ENCODE peak calls at places on chromosomes 16 and 17, in five cellular contexts. One of them, this sample, is unnamed.

GRCh38 chr17:41413353-41413752 is 11.0 kb downstream of the KRT37 start:
- DNase-seq in tibial nerve: no peak
- DNase-seq in endothelial cell of umbilical vein: no peak
- DNase-seq in gastrocnemius medialis: no peak
- DNase-seq in A549: no peak
- DNase-seq in this sample: no peak

GRCh38 chr16:10619271-10619849 is 39.0 kb upstream of the EMP2 start:
- DNase-seq in tibial nerve: no peak
- DNase-seq in endothelial cell of umbilical vein: no peak
- DNase-seq in gastrocnemius medialis: no peak
- DNase-seq in A549: no peak
- DNase-seq in this sample: peak; percentile 59

GRCh38 chr16:83744521-83744981 is 63.2 kb upstream of the HSBP1 start:
- DNase-seq in tibial nerve: peak; percentile 16
- DNase-seq in endothelial cell of umbilical vein: no peak
- DNase-seq in gastrocnemius medialis: peak; percentile 21
- DNase-seq in A549: no peak
- DNase-seq in this sample: peak; percentile 51

GRCh38 chr16:14462811-14463210 is 167.2 kb downstream of the PARN start:
- DNase-seq in tibial nerve: no peak
- DNase-seq in endothelial cell of umbilical vein: peak; percentile 40
- DNase-seq in gastrocnemius medialis: no peak
- DNase-seq in A549: no peak
- DNase-seq in this sample: no peak

GRCh38 chr17:50596191-50597037 is 35.9 kb downstream of the CACNA1G start:
- DNase-seq in tibial nerve: no peak
- DNase-seq in endothelial cell of umbilical vein: no peak
- DNase-seq in gastrocnemius medialis: no peak
- DNase-seq in A549: no peak
- DNase-seq in this sample: no peak

GRCh38 chr16:83348991-83349390 is 458.8 kb upstream of the HSBP1 start:
- DNase-seq in tibial nerve: no peak
- DNase-seq in endothelial cell of umbilical vein: no peak
- DNase-seq in gastrocnemius medialis: no peak
- DNase-seq in A549: no peak
- DNase-seq in this sample: no peak

GRCh38 chr17:39165178-39165843 is 650 bp downstream of the ARL5C start:
- DNase-seq in tibial nerve: no peak
- DNase-seq in endothelial cell of umbilical vein: no peak
- DNase-seq in gastrocnemius medialis: no peak
- DNase-seq in A549: no peak
- DNase-seq in this sample: peak; percentile 65

GRCh38 chr16:35134471-35134870 is 1675.1 kb downstream of the TP53TG3F start:
- DNase-seq in tibial nerve: no peak
- DNase-seq in endothelial cell of umbilical vein: no peak
- DNase-seq in gastrocnemius medialis: no peak
- DNase-seq in A549: no peak
- DNase-seq in this sample: no peak

GRCh38 chr17:74101527-74101926 is 102.0 kb upstream of the RPL38 start:
- DNase-seq in tibial nerve: no peak
- DNase-seq in endothelial cell of umbilical vein: no peak
- DNase-seq in gastrocnemius medialis: no peak
- DNase-seq in A549: no peak
- DNase-seq in this sample: no peak

GRCh38 chr16:53098526-53099317 is 43.9 kb downstream of the CHD9 start:
- DNase-seq in tibial nerve: peak; percentile 74
- DNase-seq in endothelial cell of umbilical vein: peak; percentile 95
- DNase-seq in gastrocnemius medialis: peak; percentile 97
- DNase-seq in A549: peak; percentile 32
- DNase-seq in this sample: peak; percentile 91

GRCh38 chr17:19345486-19346350 is 16.8 kb downstream of the B9D1 start:
- DNase-seq in tibial nerve: no peak
- DNase-seq in endothelial cell of umbilical vein: no peak
- DNase-seq in gastrocnemius medialis: no peak
- DNase-seq in A549: no peak
- DNase-seq in this sample: no peak

GRCh38 chr17:28008526-28008925 is 34.0 kb upstream of the NLK start:
- DNase-seq in tibial nerve: peak; percentile 5
- DNase-seq in endothelial cell of umbilical vein: peak; percentile 66
- DNase-seq in gastrocnemius medialis: no peak
- DNase-seq in A549: peak; percentile 21
- DNase-seq in this sample: peak; percentile 48

GRCh38 chr17:47894498-47895253 is 1.4 kb upstream of the SP2 start:
- DNase-seq in tibial nerve: no peak
- DNase-seq in endothelial cell of umbilical vein: no peak
- DNase-seq in gastrocnemius medialis: no peak
- DNase-seq in A549: no peak
- DNase-seq in this sample: no peak

DNA sequence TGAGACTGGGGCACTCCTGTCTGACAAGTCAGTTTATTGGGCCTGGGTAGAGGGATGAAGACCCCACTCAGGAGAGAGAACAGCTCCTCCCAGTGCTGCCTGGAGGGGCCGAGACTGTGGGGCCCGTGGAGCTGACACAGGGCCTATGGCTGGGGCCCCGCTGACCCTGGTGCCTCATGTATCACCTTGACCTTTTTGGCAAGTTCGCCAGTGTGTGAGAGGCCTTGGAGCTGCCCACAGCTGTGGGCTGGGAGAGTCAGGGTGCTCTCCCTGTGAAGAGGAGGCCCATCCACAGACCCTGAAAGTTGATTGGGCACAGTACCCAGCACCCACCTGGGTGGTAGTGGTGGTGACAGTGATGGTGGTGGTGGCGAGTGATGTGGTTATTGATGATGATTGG is 28.9 kb downstream of the BAHCC1 start:
- DNase-seq in tibial nerve: no peak
- DNase-seq in endothelial cell of umbilical vein: no peak
- DNase-seq in gastrocnemius medialis: no peak
- DNase-seq in A549: no peak
- DNase-seq in this sample: no peak
- H3K4me1 ChIP-seq in tibial nerve: peaks cover 78% of the 10 kb centered on the region
- H3K4me1 ChIP-seq in endothelial cell of umbilical vein: peaks cover 26% of the 10 kb centered on the region
- H3K4me1 ChIP-seq in gastrocnemius medialis: peaks cover 68% of the 10 kb centered on the region
- H3K4me1 ChIP-seq in A549: peaks cover 71% of the 10 kb centered on the region
- H3K4me1 ChIP-seq in this sample: peaks cover 76% of the 10 kb centered on the region

GRCh38 chr16:88698694-88699045 is 7.5 kb downstream of the RNF166 start:
- DNase-seq in tibial nerve: no peak
- DNase-seq in endothelial cell of umbilical vein: no peak
- DNase-seq in gastrocnemius medialis: no peak
- DNase-seq in A549: no peak
- DNase-seq in this sample: no peak

GRCh38 chr16:88696441-88696840 is 9.8 kb downstream of the RNF166 start:
- DNase-seq in tibial nerve: no peak
- DNase-seq in endothelial cell of umbilical vein: no peak
- DNase-seq in gastrocnemius medialis: no peak
- DNase-seq in A549: no peak
- DNase-seq in this sample: no peak

GRCh38 chr16:88697116-88697830 is 8.9 kb downstream of the RNF166 start:
- DNase-seq in tibial nerve: no peak
- DNase-seq in endothelial cell of umbilical vein: no peak
- DNase-seq in gastrocnemius medialis: no peak
- DNase-seq in A549: no peak
- DNase-seq in this sample: no peak

GRCh38 chr16:88699180-88699579 is 7.0 kb downstream of the RNF166 start:
- DNase-seq in tibial nerve: no peak
- DNase-seq in endothelial cell of umbilical vein: no peak
- DNase-seq in gastrocnemius medialis: no peak
- DNase-seq in A549: no peak
- DNase-seq in this sample: no peak

DNA sequence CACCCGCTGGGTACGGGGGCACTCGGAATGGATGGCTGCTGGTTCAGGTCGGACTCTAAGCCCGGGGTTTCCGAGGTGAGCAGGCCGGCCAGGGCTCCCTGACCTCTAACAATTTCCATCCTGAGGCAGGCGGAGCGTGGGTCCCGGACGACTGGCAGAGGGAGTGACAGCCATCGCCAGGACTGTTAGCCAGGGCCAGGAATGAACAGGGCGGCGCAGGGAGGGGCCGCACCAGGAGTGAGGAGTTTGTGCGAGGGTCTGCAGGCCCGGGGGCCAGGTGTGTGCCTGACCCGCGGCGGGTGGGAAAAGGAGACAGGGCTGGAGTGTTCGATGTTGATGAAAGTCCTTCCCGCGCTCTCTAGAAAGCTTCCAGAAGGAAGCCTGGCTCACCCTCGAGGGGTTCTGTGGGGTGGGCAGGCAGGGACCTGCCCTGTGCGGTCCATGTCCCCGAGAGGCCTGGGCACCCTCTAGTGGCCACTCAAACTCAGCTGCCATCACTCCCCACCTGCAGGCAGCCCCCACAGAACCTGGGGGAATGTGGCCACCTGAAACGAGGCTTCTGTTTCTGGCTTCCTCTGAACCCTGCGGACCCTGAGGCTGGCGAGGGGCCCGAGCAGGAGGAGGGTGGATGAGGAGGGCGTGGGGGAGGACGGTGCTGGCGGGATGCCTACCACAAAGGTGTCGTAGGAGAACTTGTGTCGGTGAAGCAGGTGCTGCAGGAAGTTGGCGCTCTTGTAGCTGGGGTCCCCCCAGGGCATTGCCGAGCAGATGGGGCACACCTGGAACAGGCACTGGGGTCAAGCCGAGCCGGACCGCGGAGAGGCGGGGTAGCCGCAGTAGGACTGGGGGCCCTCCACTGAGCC is 8.1 kb downstream of the RNF166 start:
- DNase-seq in tibial nerve: no peak
- DNase-seq in endothelial cell of umbilical vein: no peak
- DNase-seq in gastrocnemius medialis: no peak
- DNase-seq in A549: no peak
- DNase-seq in this sample: no peak
- TF ChIP-seq CTCF in tibial nerve: no peak
- TF ChIP-seq CTCF in endothelial cell of umbilical vein: peak; percentile 34
- TF ChIP-seq CTCF in gastrocnemius medialis: peak; percentile 20
- TF ChIP-seq CTCF in A549: peak; percentile 37
- TF ChIP-seq CTCF in this sample: no peak

GRCh38 chr16:89502319-89502843 is 5.8 kb upstream of the SPG7 start:
- DNase-seq in tibial nerve: no peak
- DNase-seq in endothelial cell of umbilical vein: peak; percentile 30
- DNase-seq in gastrocnemius medialis: no peak
- DNase-seq in A549: peak; percentile 85
- DNase-seq in this sample: no peak
- TF ChIP-seq POLR2A in tibial nerve: no peak
- TF ChIP-seq POLR2A in endothelial cell of umbilical vein: no peak
- TF ChIP-seq POLR2A in gastrocnemius medialis: no peak
- TF ChIP-seq POLR2A in A549: no peak
- TF ChIP-seq POLR2A in this sample: no peak

DNA sequence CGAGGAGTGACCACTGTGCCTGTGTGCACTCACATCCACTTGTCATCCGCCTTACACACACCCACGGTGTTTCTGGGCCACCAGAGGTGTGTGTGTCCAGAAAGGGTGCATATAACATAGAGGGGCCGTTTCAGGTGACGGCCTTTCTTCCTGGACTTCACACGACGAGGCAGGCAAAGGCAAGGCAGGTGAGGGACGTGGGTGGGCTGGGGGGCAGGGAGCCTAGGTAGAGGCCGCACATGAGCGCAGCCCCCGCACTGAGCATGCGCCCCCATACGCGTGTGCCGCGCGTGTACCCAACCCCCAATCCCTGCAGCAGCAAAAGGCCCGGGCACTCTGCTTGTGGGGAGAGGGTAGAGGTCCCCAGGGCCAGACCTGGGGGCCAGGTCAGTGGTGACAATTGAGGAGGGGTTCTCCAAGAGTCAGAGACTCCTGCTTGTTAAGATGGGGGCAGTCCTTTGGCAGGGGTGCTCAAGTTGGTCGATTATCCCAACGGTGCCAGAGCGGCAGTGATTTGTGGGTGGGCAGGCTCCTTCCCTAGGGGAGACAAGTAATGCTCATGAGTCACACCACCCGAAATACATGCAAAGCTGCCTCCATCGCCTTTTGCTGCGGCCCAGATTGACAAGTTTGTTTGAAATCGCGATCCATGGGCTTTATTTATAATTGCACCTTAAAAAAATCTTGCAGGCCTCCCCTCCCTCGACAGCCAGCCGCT is 972 bp upstream of the GIT1 start:
- DNase-seq in tibial nerve: no peak
- DNase-seq in endothelial cell of umbilical vein: no peak
- DNase-seq in gastrocnemius medialis: no peak
- DNase-seq in A549: peak; percentile 56
- DNase-seq in this sample: peak; percentile 52
- H3K4me1 ChIP-seq in tibial nerve: peaks cover 84% of the 10 kb centered on the region
- H3K4me1 ChIP-seq in endothelial cell of umbilical vein: peaks cover 70% of the 10 kb centered on the region
- H3K4me1 ChIP-seq in gastrocnemius medialis: peaks cover 63% of the 10 kb centered on the region
- H3K4me1 ChIP-seq in A549: peaks cover 57% of the 10 kb centered on the region
- H3K4me1 ChIP-seq in this sample: peaks cover 67% of the 10 kb centered on the region

GRCh38 chr17:81397314-81398169 is 2.3 kb downstream of the BAHCC1 start:
- DNase-seq in tibial nerve: no peak
- DNase-seq in endothelial cell of umbilical vein: peak; percentile 65
- DNase-seq in gastrocnemius medialis: no peak
- DNase-seq in A549: peak; percentile 79
- DNase-seq in this sample: no peak
- TF ChIP-seq CTCF in tibial nerve: no peak
- TF ChIP-seq CTCF in endothelial cell of umbilical vein: peak; percentile 31
- TF ChIP-seq CTCF in gastrocnemius medialis: peak; percentile 30
- TF ChIP-seq CTCF in A549: no peak
- TF ChIP-seq CTCF in this sample: no peak

GRCh38 chr16:88631920-88632586 is 6.3 kb upstream of the IL17C start:
- DNase-seq in tibial nerve: no peak
- DNase-seq in endothelial cell of umbilical vein: no peak
- DNase-seq in gastrocnemius medialis: no peak
- DNase-seq in A549: no peak
- DNase-seq in this sample: no peak
- TF ChIP-seq POLR2A in tibial nerve: no peak
- TF ChIP-seq POLR2A in endothelial cell of umbilical vein: no peak
- TF ChIP-seq POLR2A in gastrocnemius medialis: no peak
- TF ChIP-seq POLR2A in A549: no peak
- TF ChIP-seq POLR2A in this sample: no peak

DNA sequence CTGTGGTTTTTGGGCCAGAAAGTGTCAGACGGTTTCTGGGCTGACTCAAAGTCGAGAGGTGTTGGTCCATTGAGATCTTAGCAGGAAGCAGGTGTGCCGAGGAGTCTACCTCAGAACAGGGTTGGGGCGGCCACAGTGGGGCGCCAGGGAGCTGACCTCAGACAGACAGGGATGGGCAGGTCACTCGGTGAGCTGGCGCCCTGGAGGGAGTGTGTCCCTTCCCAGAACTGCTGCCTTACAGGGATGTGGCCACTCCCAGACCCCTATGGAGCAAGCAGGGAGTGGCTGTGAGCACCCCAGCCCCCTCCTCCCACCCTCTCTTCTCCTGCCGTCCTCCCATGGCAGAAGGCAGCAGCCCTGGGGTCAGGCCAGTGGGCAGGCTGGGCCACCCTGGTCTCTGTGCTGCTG is 14.0 kb upstream of the DPEP1 start:
- DNase-seq in tibial nerve: no peak
- DNase-seq in endothelial cell of umbilical vein: no peak
- DNase-seq in gastrocnemius medialis: no peak
- DNase-seq in A549: peak; percentile 65
- DNase-seq in this sample: no peak
- H3K4me1 ChIP-seq in tibial nerve: peaks cover 13% of the 10 kb centered on the region
- H3K4me1 ChIP-seq in endothelial cell of umbilical vein: peaks cover 11% of the 10 kb centered on the region
- H3K4me1 ChIP-seq in gastrocnemius medialis: no peaks in the 10 kb centered on the region
- H3K4me1 ChIP-seq in A549: peaks cover 30% of the 10 kb centered on the region
- H3K4me1 ChIP-seq in this sample: peaks cover 14% of the 10 kb centered on the region

GRCh38 chr16:57785924-57786323 is 16.4 kb downstream of the KIFC3 start:
- DNase-seq in tibial nerve: no peak
- DNase-seq in endothelial cell of umbilical vein: no peak
- DNase-seq in gastrocnemius medialis: no peak
- DNase-seq in A549: no peak
- DNase-seq in this sample: no peak
- TF ChIP-seq CTCF in tibial nerve: no peak
- TF ChIP-seq CTCF in endothelial cell of umbilical vein: no peak
- TF ChIP-seq CTCF in gastrocnemius medialis: no peak
- TF ChIP-seq CTCF in A549: no peak
- TF ChIP-seq CTCF in this sample: no peak